ENCODE peak calls at places on chromosomes 6 and 20, in nine cellular contexts. G is naive B cell; R is activated T-cell treated with anti-CD3 and anti-CD28 coated beads, Interleukin-2, amount 50 U/mL, for 4 hours; W is activated naive CD8-positive, alpha-beta T cell treated with anti-CD3 and anti-CD28 coated beads, Interleukin-2, amount 50 U/mL, for 24 hours; P is Right ventricle myocardium inferior; U is IMR-90; Z is natural killer cell; Y is HCT116; L is left lung. D is an unnamed sample.

GRCh38 chr20:57089701-57090144 is 176.7 kb downstream of the BMP7 start:
- ATAC-seq in G (peak), R (peak), W (peak), P (peak), U (peak), Z (peak), Y (peak), L (peak), D (peak)

GRCh38 chr20:39897781-39898466 is 791.1 kb downstream of the MAFB start:
- ATAC-seq in G (no peak), R (no peak), W (no peak), P (no peak), U (no peak), Z (no peak), Y (no peak), L (no peak), D (no peak)

GRCh38 chr6:45539124-45539523 is 161.4 kb upstream of the SUPT3H start:
- ATAC-seq in G (no peak), R (no peak), W (no peak), P (no peak), U (no peak), Z (no peak), Y (no peak), L (no peak), D (no peak)

GRCh38 chr20:48910360-48910781 is 11.1 kb upstream of the ARFGEF2 start:
- ATAC-seq in G (no peak), R (no peak), W (no peak), P (peak), U (peak), Z (peak), Y (no peak), L (peak), D (peak)

GRCh38 chr6:32692019-32692418 is 25.6 kb upstream of the HLA-DQB1 start:
- ATAC-seq in G (peak), R (peak), W (peak), P (no peak), U (no peak), Z (peak), Y (peak), L (peak), D (peak)

GRCh38 chr6:26125015-26125690 is 37.9 kb downstream of the HFE start:
- ATAC-seq in G (no peak), R (no peak), W (no peak), P (no peak), U (no peak), Z (no peak), Y (no peak), L (no peak), D (no peak)

GRCh38 chr20:61092199-61092598 is 159.9 kb upstream of the CDH4 start:
- ATAC-seq in G (no peak), R (no peak), W (no peak), P (no peak), U (no peak), Z (no peak), Y (no peak), L (no peak), D (no peak)

GRCh38 chr20:19430641-19431307 is 218.3 kb downstream of the SLC24A3 start:
- ATAC-seq in G (no peak), R (no peak), W (no peak), P (no peak), U (no peak), Z (no peak), Y (no peak), L (no peak), D (no peak)

GRCh38 chr6:161259302-161259701 is 14.6 kb downstream of the AGPAT4 start:
- ATAC-seq in G (no peak), R (no peak), W (no peak), P (no peak), U (no peak), Z (peak), Y (no peak), L (no peak), D (no peak)

GRCh38 chr6:73200735-73201134 is 24.6 kb downstream of the KHDC1L start:
- ATAC-seq in G (no peak), R (no peak), W (peak), P (no peak), U (no peak), Z (no peak), Y (no peak), L (no peak), D (no peak)

GRCh38 chr6:133895573-133896343 is 6.8 kb downstream of the TCF21 start:
- ATAC-seq in G (no peak), R (no peak), W (no peak), P (peak), U (no peak), Z (no peak), Y (peak), L (peak), D (no peak)

GRCh38 chr6:93388070-93388469 is 31.3 kb downstream of the EPHA7 start:
- ATAC-seq in G (no peak), R (no peak), W (no peak), P (no peak), U (no peak), Z (no peak), Y (no peak), L (no peak), D (no peak)

GRCh38 chr6:129491436-129491835 is 218.5 kb downstream of the ARHGAP18 start:
- ATAC-seq in G (no peak), R (peak), W (peak), P (no peak), U (peak), Z (peak), Y (peak), L (peak), D (no peak)

GRCh38 chr6:54085526-54085925 is 25.7 kb upstream of the MLIP start:
- ATAC-seq in G (no peak), R (no peak), W (no peak), P (peak), U (peak), Z (no peak), Y (no peak), L (peak), D (no peak)

GRCh38 chr20:6691541-6691940 is 75.9 kb upstream of the BMP2 start:
- ATAC-seq in G (no peak), R (no peak), W (no peak), P (no peak), U (no peak), Z (no peak), Y (no peak), L (no peak), D (no peak)

GRCh38 chr6:166507809-166508373 is 78.6 kb downstream of the RAMACL start:
- ATAC-seq in G (no peak), R (no peak), W (no peak), P (no peak), U (no peak), Z (no peak), Y (no peak), L (no peak), D (no peak)

GRCh38 chr20:1370548-1371110 is 22.2 kb downstream of the FKBP1A start:
- ATAC-seq in G (no peak), R (no peak), W (no peak), P (peak), U (peak), Z (no peak), Y (no peak), L (peak), D (no peak)

GRCh38 chr20:46831633-46832011 is 63.0 kb upstream of the EYA2 start:
- ATAC-seq in G (no peak), R (no peak), W (no peak), P (no peak), U (no peak), Z (no peak), Y (no peak), L (no peak), D (peak)

GRCh38 chr6:27694547-27694874 is 217.7 kb downstream of the OR2B2 start:
- ATAC-seq in G (no peak), R (no peak), W (no peak), P (no peak), U (no peak), Z (no peak), Y (no peak), L (no peak), D (peak)

GRCh38 chr6:167762259-167762962 is 64.3 kb upstream of the AFDN start:
- ATAC-seq in G (no peak), R (no peak), W (no peak), P (peak), U (no peak), Z (no peak), Y (no peak), L (no peak), D (no peak)

GRCh38 chr6:53263915-53264314 is 84.8 kb downstream of the ELOVL5 start:
- ATAC-seq in G (no peak), R (no peak), W (no peak), P (no peak), U (peak), Z (no peak), Y (no peak), L (peak), D (no peak)

GRCh38 chr6:147126618-147127022 is 77.6 kb upstream of the STXBP5 start:
- ATAC-seq in G (no peak), R (no peak), W (no peak), P (peak), U (no peak), Z (no peak), Y (no peak), L (peak), D (no peak)

GRCh38 chr6:157693867-157694266 is 129.2 kb upstream of the SNX9 start:
- ATAC-seq in G (no peak), R (no peak), W (no peak), P (peak), U (no peak), Z (no peak), Y (no peak), L (no peak), D (no peak)

GRCh38 chr6:154907293-154907692 is 87.8 kb upstream of the TIAM2 start:
- ATAC-seq in G (no peak), R (no peak), W (no peak), P (no peak), U (no peak), Z (no peak), Y (no peak), L (no peak), D (no peak)

GRCh38 chr6:79630883-79631799 is at the start of gene SH3BGRL2:
- ATAC-seq in G (peak), R (peak), W (peak), P (peak), U (peak), Z (no peak), Y (peak), L (peak), D (peak)

GRCh38 chr20:3923818-3924217 is 34.6 kb downstream of the PANK2 start:
- ATAC-seq in G (no peak), R (no peak), W (no peak), P (no peak), U (peak), Z (no peak), Y (no peak), L (peak), D (no peak)

GRCh38 chr6:49662231-49662876 is 25.7 kb upstream of the RHAG start:
- ATAC-seq in G (no peak), R (no peak), W (no peak), P (no peak), U (no peak), Z (no peak), Y (no peak), L (no peak), D (no peak)

GRCh38 chr20:1888796-1889463 is 6.3 kb upstream of the SIRPA start:
- ATAC-seq in G (no peak), R (no peak), W (peak), P (peak), U (peak), Z (peak), Y (no peak), L (peak), D (no peak)

GRCh38 chr6:169956580-169956979 is 205.2 kb downstream of the ERMARD start:
- ATAC-seq in G (no peak), R (no peak), W (no peak), P (no peak), U (no peak), Z (no peak), Y (no peak), L (no peak), D (no peak)

GRCh38 chr6:36246511-36247268 is 23.2 kb upstream of the PNPLA1 start:
- ATAC-seq in G (no peak), R (no peak), W (no peak), P (no peak), U (no peak), Z (no peak), Y (no peak), L (no peak), D (no peak)

GRCh38 chr6:12490376-12490903 is 200.3 kb downstream of the EDN1 start:
- ATAC-seq in G (no peak), R (peak), W (peak), P (no peak), U (no peak), Z (no peak), Y (no peak), L (no peak), D (peak)

GRCh38 chr6:14695579-14695978 is 550.3 kb upstream of the JARID2 start:
- ATAC-seq in G (no peak), R (no peak), W (no peak), P (no peak), U (no peak), Z (no peak), Y (peak), L (no peak), D (no peak)

GRCh38 chr6:168219804-168220203 is 99.8 kb downstream of the DACT2 start:
- ATAC-seq in G (no peak), R (no peak), W (no peak), P (peak), U (no peak), Z (no peak), Y (no peak), L (no peak), D (no peak)

GRCh38 chr6:273441-274111 is 18.7 kb upstream of the DUSP22 start:
- ATAC-seq in G (no peak), R (no peak), W (no peak), P (peak), U (peak), Z (no peak), Y (no peak), L (peak), D (no peak)

GRCh38 chr20:19986419-19986818 is 30.7 kb upstream of the NAA20 start:
- ATAC-seq in G (no peak), R (no peak), W (no peak), P (peak), U (peak), Z (no peak), Y (no peak), L (peak), D (no peak)

GRCh38 chr20:46308258-46309157 is at the start of gene CDH22:
- ATAC-seq in G (peak), R (peak), W (peak), P (peak), U (peak), Z (peak), Y (peak), L (peak), D (peak)

D was measured in activated T-helper 17 cell treated with anti-CD3 and anti-CD28 coated beads, Interleukin-2, amount 50 U/mL, for 72 hours.